ENCODE peak calls at places on chromosomes 2 and 18, in ten cellular contexts. Y is A549, C is tibial nerve, S is upper lobe of left lung, W is SK-N-SH, K is stomach, N is HepG2, P is K562, R is transverse colon, I is GM12878. O is an unnamed sample.

GRCh38 chr2:223908304-223909047 is 36.7 kb downstream of the WDFY1 start:
- DNase-seq in Y (peak), C (no peak), S (no peak), W (no peak), K (peak), N (peak), P (no peak), R (no peak), I (no peak), O (no peak)

GRCh38 chr2:188668017-188668663 is 306.0 kb upstream of the COL3A1 start:
- DNase-seq in Y (peak), C (peak), S (peak), W (no peak), K (no peak), N (no peak), P (no peak), R (no peak), I (no peak), O (no peak)

GRCh38 chr2:45049937-45050336 is 40.7 kb upstream of the SIX2 start:
- DNase-seq in Y (no peak), C (no peak), S (no peak), W (no peak), K (no peak), N (peak), P (no peak), R (no peak), I (no peak), O (no peak)

GRCh38 chr18:3605562-3606443 is 155.8 kb downstream of the TGIF1 start:
- DNase-seq in Y (no peak), C (no peak), S (peak), W (no peak), K (no peak), N (no peak), P (peak), R (no peak), I (no peak), O (no peak)

GRCh38 chr2:128406629-128407252 is 88.1 kb upstream of the HS6ST1 start:
- DNase-seq in Y (no peak), C (no peak), S (peak), W (peak), K (peak), N (no peak), P (no peak), R (peak), I (no peak), O (no peak)

GRCh38 chr2:46748121-46748520 is 167.5 kb downstream of the MCFD2 start:
- DNase-seq in Y (no peak), C (no peak), S (no peak), W (no peak), K (no peak), N (no peak), P (no peak), R (no peak), I (no peak), O (no peak)

GRCh38 chr2:23859983-23860382 is 66.9 kb downstream of the ATAD2B start:
- DNase-seq in Y (peak), C (no peak), S (no peak), W (no peak), K (no peak), N (no peak), P (no peak), R (no peak), I (no peak), O (no peak)

GRCh38 chr18:57267368-57267767 is 85.0 kb upstream of the ST8SIA3 start:
- DNase-seq in Y (no peak), C (no peak), S (no peak), W (no peak), K (no peak), N (no peak), P (no peak), R (no peak), I (no peak), O (no peak)

GRCh38 chr18:8989855-8990254 is 112.6 kb upstream of the NDUFV2 start:
- DNase-seq in Y (no peak), C (no peak), S (no peak), W (no peak), K (no peak), N (no peak), P (no peak), R (no peak), I (no peak), O (no peak)

GRCh38 chr2:133948610-133949290 is 305.1 kb upstream of the MGAT5 start:
- DNase-seq in Y (no peak), C (no peak), S (no peak), W (no peak), K (no peak), N (no peak), P (no peak), R (no peak), I (no peak), O (no peak)

GRCh38 chr2:111656436-111656835 is 227.6 kb downstream of the ANAPC1 start:
- DNase-seq in Y (no peak), C (no peak), S (no peak), W (no peak), K (no peak), N (no peak), P (no peak), R (no peak), I (no peak), O (no peak)

GRCh38 chr2:217124050-217124449 is 264.2 kb upstream of the TNP1 start:
- DNase-seq in Y (no peak), C (no peak), S (no peak), W (no peak), K (no peak), N (no peak), P (no peak), R (no peak), I (no peak), O (no peak)

GRCh38 chr18:62939433-62939832 is 224.1 kb downstream of the PHLPP1 start:
- DNase-seq in Y (no peak), C (no peak), S (no peak), W (no peak), K (no peak), N (no peak), P (no peak), R (no peak), I (no peak), O (no peak)
- TF ChIP-seq EP300 in Y (no peak), C (peak), S (no peak), W (no peak), K (no peak), N (no peak), P (no peak), R (no peak), I (no peak), O (no peak)

GRCh38 chr2:8061219-8061618 is 620.6 kb upstream of the ID2 start:
- DNase-seq in Y (no peak), C (no peak), S (no peak), W (no peak), K (no peak), N (peak), P (no peak), R (no peak), I (no peak), O (no peak)
- TF ChIP-seq EP300 in Y (no peak), C (no peak), S (no peak), W (no peak), K (no peak), N (no peak), P (no peak), R (no peak), I (no peak), O (no peak)

DNA sequence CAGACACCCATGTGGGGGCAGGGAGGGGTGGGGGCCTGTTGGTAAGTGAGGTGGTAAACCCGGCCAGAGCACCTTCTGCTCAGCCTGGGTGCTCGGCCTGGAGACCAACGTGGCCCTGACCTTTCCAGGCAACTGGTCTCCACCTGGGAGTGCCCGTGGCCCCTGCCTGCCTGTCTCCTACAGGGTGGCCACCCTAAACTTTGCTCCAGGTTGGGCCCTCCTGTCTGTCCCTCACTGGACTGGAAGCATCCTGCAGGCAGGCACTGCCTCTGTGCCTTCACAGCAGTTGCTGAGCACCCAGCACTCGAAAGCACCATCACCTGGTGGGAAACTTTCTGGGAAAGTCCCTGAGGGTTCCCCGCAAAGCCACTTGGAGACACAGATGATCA is 171.3 kb downstream of the TWIST2 start:
- DNase-seq in Y (no peak), C (no peak), S (no peak), W (no peak), K (no peak), N (no peak), P (no peak), R (no peak), I (no peak), O (no peak)
- TF ChIP-seq EP300 in Y (no peak), C (no peak), S (no peak), W (no peak), K (no peak), N (no peak), P (no peak), R (no peak), I (no peak), O (no peak)

GRCh38 chr18:48700222-48700845 is 161.5 kb downstream of the CTIF start:
- DNase-seq in Y (no peak), C (no peak), S (no peak), W (no peak), K (no peak), N (no peak), P (no peak), R (no peak), I (no peak), O (no peak)
- TF ChIP-seq EP300 in Y (no peak), C (no peak), S (no peak), W (no peak), K (no peak), N (no peak), P (no peak), R (no peak), I (no peak), O (no peak)

GRCh38 chr2:14614011-14614410 is 18.5 kb upstream of the LRATD1 start:
- DNase-seq in Y (no peak), C (no peak), S (no peak), W (no peak), K (no peak), N (no peak), P (no peak), R (no peak), I (no peak), O (no peak)
- TF ChIP-seq EP300 in Y (no peak), C (no peak), S (no peak), W (no peak), K (no peak), N (no peak), P (no peak), R (no peak), I (no peak), O (no peak)

DNA sequence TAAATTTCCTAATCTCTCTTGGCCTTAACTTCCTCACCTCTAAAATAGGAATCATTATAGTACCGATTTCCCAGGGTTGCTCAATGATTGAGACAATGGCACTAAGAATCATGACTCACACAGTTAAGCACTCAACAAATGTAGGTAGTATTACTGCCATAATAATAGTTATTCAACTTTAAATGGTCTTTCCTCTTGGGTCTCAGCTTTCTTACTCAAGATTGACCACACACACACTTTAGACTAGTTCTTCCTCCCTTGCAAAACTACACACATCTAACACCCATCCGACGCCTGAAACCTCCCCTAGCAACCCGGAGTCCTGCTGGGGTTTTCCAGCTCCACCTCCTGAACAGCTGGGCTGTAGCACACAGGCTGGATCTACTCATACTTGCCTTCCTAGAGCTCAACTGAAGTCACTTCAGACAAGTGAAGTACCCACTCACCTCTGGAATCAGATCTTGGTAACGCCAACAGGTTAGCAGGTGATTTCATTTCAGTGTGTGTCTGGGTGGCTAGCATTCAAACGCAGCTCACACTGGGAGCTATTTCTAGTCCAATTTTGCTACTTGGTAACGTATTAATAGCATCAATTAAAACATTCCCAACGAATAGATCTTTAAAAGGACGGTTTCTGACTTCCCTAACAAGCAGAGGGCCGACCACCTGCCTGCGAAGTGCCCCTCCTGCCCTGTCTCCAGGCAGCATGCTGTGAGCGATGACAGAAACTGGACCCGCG is 1.2 kb downstream of the UXS1 start:
- DNase-seq in Y (peak), C (peak), S (peak), W (peak), K (no peak), N (peak), P (no peak), R (peak), I (peak), O (no peak)
- TF ChIP-seq EP300 in Y (no peak), C (no peak), S (no peak), W (no peak), K (no peak), N (no peak), P (no peak), R (no peak), I (no peak), O (no peak)

DNA sequence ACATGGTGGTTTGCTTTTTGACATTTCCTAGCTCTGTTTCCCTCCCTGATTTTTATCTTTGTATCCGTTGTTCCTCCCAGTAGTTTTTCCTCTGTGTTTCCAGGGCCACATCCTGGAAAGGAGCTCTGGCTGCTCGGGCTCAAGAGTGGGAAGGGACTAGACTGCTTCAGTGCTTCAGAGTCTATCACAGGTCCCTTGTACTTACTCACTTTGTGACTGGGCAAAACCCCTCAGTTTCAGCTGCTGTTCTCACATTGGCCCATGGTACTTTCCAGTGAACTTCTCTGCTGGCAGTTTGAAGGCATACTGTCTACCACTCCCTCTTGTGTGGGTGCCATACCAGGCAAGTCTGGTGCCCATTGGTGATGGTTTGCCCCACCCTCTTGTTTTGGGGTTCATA is 7.5 kb upstream of the STAMBP start:
- DNase-seq in Y (no peak), C (no peak), S (no peak), W (no peak), K (no peak), N (no peak), P (no peak), R (no peak), I (peak), O (no peak)
- TF ChIP-seq EP300 in Y (no peak), C (no peak), S (no peak), W (no peak), K (no peak), N (no peak), P (no peak), R (no peak), I (no peak), O (no peak)